ENCODE peak calls at places on chromosomes 11 and 22, in nine cellular contexts. P is transverse colon, E is H1, Z is breast epithelium, H is A549, I is stomach, Q is K562, D is IMR-90, T is heart left ventricle. K is an unnamed sample.

GRCh38 chr11:76699461-76700091 is 29.0 kb upstream of the LRRC32 start:
- DNase-seq in P (no peak), E (no peak), Z (no peak), H (no peak), I (no peak), Q (peak), D (peak), T (peak), K (no peak)

GRCh38 chr11:117478126-117478856 is 150.6 kb downstream of the CEP164 start:
- DNase-seq in P (peak), E (no peak), Z (no peak), H (no peak), I (no peak), Q (no peak), D (no peak), T (no peak), K (no peak)

GRCh38 chr11:86741489-86742435 is 58.6 kb upstream of the PRSS23 start:
- DNase-seq in P (no peak), E (no peak), Z (no peak), H (peak), I (no peak), Q (no peak), D (peak), T (no peak), K (no peak)

GRCh38 chr11:127109796-127110195 is 109.2 kb upstream of the KIRREL3 start:
- DNase-seq in P (no peak), E (no peak), Z (no peak), H (no peak), I (no peak), Q (no peak), D (no peak), T (no peak), K (no peak)

GRCh38 chr11:86743223-86744118 is 56.9 kb upstream of the PRSS23 start:
- DNase-seq in P (peak), E (no peak), Z (peak), H (peak), I (peak), Q (peak), D (peak), T (no peak), K (no peak)

GRCh38 chr11:27754035-27755017 is 54.1 kb upstream of the BDNF start:
- DNase-seq in P (no peak), E (no peak), Z (no peak), H (no peak), I (no peak), Q (no peak), D (peak), T (no peak), K (no peak)

GRCh38 chr11:105609341-105609781 is 512 bp upstream of the GRIA4 start:
- DNase-seq in P (no peak), E (no peak), Z (peak), H (no peak), I (no peak), Q (peak), D (peak), T (no peak), K (no peak)

GRCh38 chr11:93541884-93542752 is 1.1 kb downstream of the SMCO4 start:
- DNase-seq in P (peak), E (peak), Z (no peak), H (peak), I (peak), Q (peak), D (peak), T (peak), K (peak)

GRCh38 chr11:32012066-32012465 is 78.8 kb upstream of the RCN1 start:
- DNase-seq in P (no peak), E (no peak), Z (no peak), H (no peak), I (no peak), Q (no peak), D (no peak), T (no peak), K (no peak)

GRCh38 chr11:23778971-23779370 is 717.9 kb upstream of the LUZP2 start:
- DNase-seq in P (no peak), E (no peak), Z (no peak), H (no peak), I (no peak), Q (no peak), D (peak), T (no peak), K (no peak)

GRCh38 chr22:47126344-47126811 is 363.9 kb downstream of the TBC1D22A start:
- DNase-seq in P (no peak), E (no peak), Z (no peak), H (no peak), I (no peak), Q (no peak), D (no peak), T (peak), K (no peak)

GRCh38 chr11:116312560-116313340 is 460.0 kb downstream of the BUD13 start:
- DNase-seq in P (peak), E (no peak), Z (peak), H (peak), I (peak), Q (no peak), D (no peak), T (peak), K (no peak)

GRCh38 chr11:8252388-8252787 is 11.3 kb downstream of the LMO1 start:
- DNase-seq in P (no peak), E (no peak), Z (no peak), H (no peak), I (no peak), Q (no peak), D (no peak), T (no peak), K (no peak)

GRCh38 chr11:34565417-34566208 is 52.0 kb upstream of the ELF5 start:
- DNase-seq in P (no peak), E (peak), Z (no peak), H (peak), I (no peak), Q (peak), D (no peak), T (no peak), K (peak)

GRCh38 chr11:74686792-74687191 is 44.4 kb downstream of the CHRDL2 start:
- DNase-seq in P (no peak), E (no peak), Z (no peak), H (no peak), I (no peak), Q (no peak), D (peak), T (no peak), K (no peak)

GRCh38 chr22:46969491-46969890 is 207.0 kb downstream of the TBC1D22A start:
- DNase-seq in P (no peak), E (no peak), Z (no peak), H (no peak), I (no peak), Q (no peak), D (no peak), T (no peak), K (peak)

GRCh38 chr11:127733552-127733951 is 733.0 kb upstream of the KIRREL3 start:
- DNase-seq in P (no peak), E (no peak), Z (no peak), H (no peak), I (no peak), Q (no peak), D (no peak), T (no peak), K (no peak)

GRCh38 chr22:42066133-42066761 is 4.4 kb downstream of the NAGA start:
- DNase-seq in P (no peak), E (no peak), Z (no peak), H (no peak), I (no peak), Q (no peak), D (no peak), T (no peak), K (no peak)

GRCh38 chr11:112881461-112881860 is 79.8 kb upstream of the NCAM1 start:
- DNase-seq in P (peak), E (peak), Z (peak), H (peak), I (peak), Q (peak), D (no peak), T (peak), K (no peak)

GRCh38 chr22:19855504-19856409 is 1.1 kb upstream of the GNB1L start:
- DNase-seq in P (peak), E (no peak), Z (peak), H (peak), I (peak), Q (peak), D (peak), T (peak), K (no peak)

GRCh38 chr11:111309516-111309915 is 11.2 kb downstream of the POU2AF3 start:
- DNase-seq in P (no peak), E (no peak), Z (no peak), H (no peak), I (no peak), Q (no peak), D (no peak), T (no peak), K (no peak)

GRCh38 chr11:116879789-116880402 is 42.5 kb upstream of the APOA1 start:
- DNase-seq in P (no peak), E (no peak), Z (no peak), H (peak), I (no peak), Q (no peak), D (peak), T (no peak), K (peak)

GRCh38 chr22:29083576-29084566 is 11.0 kb downstream of the KREMEN1 start:
- DNase-seq in P (no peak), E (no peak), Z (no peak), H (no peak), I (no peak), Q (no peak), D (peak), T (no peak), K (no peak)

GRCh38 chr22:40220316-40221054 is 42.8 kb downstream of the TNRC6B start:
- DNase-seq in P (no peak), E (no peak), Z (peak), H (no peak), I (no peak), Q (no peak), D (no peak), T (no peak), K (no peak)

GRCh38 chr11:15585587-15586331 is 471.0 kb downstream of the INSC start:
- DNase-seq in P (no peak), E (no peak), Z (no peak), H (no peak), I (no peak), Q (no peak), D (no peak), T (no peak), K (no peak)

GRCh38 chr22:30667092-30667485 is 586 bp downstream of the DUSP18 start:
- DNase-seq in P (peak), E (no peak), Z (no peak), H (no peak), I (no peak), Q (no peak), D (no peak), T (no peak), K (no peak)

GRCh38 chr11:57539342-57539741 is 1.9 kb downstream of the SMTNL1 start:
- DNase-seq in P (no peak), E (no peak), Z (no peak), H (no peak), I (no peak), Q (no peak), D (no peak), T (no peak), K (no peak)

GRCh38 chr11:97414801-97415200 is 1025.0 kb downstream of the JRKL start:
- DNase-seq in P (no peak), E (no peak), Z (no peak), H (no peak), I (no peak), Q (no peak), D (no peak), T (no peak), K (no peak)

GRCh38 chr22:42549329-42550060 is 4.3 kb upstream of the SERHL2 start:
- DNase-seq in P (no peak), E (no peak), Z (no peak), H (no peak), I (no peak), Q (no peak), D (no peak), T (no peak), K (no peak)

GRCh38 chr11:89491141-89491690 is at the start of gene NOX4:
- DNase-seq in P (no peak), E (no peak), Z (no peak), H (no peak), I (peak), Q (no peak), D (peak), T (peak), K (no peak)

GRCh38 chr11:87141980-87142514 is 104.3 kb downstream of the TMEM135 start:
- DNase-seq in P (no peak), E (no peak), Z (no peak), H (no peak), I (no peak), Q (no peak), D (no peak), T (no peak), K (no peak)

GRCh38 chr11:130315354-130315970 is 745 bp upstream of the ZBTB44 start:
- DNase-seq in P (peak), E (no peak), Z (peak), H (no peak), I (peak), Q (peak), D (no peak), T (peak), K (peak)

GRCh38 chr11:70270877-70271634 is 566 bp downstream of the PPFIA1 start:
- DNase-seq in P (peak), E (no peak), Z (no peak), H (no peak), I (peak), Q (peak), D (peak), T (peak), K (peak)

GRCh38 chr11:13118194-13118593 is 109.1 kb downstream of the RASSF10 start:
- DNase-seq in P (no peak), E (no peak), Z (no peak), H (peak), I (no peak), Q (no peak), D (peak), T (no peak), K (no peak)

GRCh38 chr11:26947904-26948639 is 45.8 kb upstream of the FIBIN start:
- DNase-seq in P (no peak), E (no peak), Z (no peak), H (no peak), I (no peak), Q (no peak), D (peak), T (no peak), K (no peak)

DNA sequence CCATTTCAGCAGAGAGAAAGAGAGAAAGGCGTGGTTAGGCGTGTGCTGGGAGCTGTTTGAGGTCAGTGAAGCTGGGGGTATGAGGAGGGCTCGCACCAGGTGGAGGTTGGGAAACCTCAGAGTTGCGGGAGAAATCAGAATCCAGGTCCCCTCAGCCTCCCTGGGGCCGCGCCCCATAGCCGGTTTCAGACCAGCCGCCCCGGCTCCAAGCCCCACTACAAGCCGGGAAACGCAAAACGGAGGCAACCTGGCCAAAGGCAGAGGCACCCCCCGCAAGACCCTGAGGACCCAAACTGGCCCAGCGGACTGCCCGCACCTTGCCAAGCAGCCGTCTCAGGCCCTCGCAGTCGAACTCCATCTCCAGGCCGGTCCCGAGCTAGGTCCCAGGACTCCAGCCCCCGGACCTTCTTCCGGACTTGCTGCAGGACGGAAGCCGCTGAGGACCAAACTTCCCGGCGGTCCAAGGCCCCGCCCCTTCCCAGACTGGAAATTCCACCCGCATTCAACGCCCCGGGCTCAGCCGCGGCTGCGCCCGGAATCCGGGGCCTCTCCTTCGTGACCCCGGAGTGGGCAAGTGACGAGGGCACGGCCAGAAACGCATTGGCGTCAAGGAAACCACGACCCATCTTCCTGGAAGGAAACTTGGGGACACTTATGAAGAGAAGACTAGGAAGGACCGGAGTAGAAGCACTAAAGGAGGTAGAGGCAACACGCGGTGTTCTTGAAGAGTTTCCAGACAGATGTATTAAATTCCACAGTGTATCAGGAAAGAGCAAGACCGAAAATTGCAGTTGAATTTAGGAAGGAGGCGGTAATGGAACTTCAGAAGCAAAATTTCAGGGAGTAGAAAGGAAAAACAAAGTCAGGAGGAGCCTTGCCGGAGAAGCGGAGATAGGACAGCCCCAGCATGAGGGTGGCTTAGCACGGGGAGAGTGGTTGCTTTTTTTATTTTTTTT is at the start of gene UEVLD:
- DNase-seq in P (peak), E (peak), Z (peak), H (peak), I (peak), Q (peak), D (peak), T (peak), K (peak)
- TF ChIP-seq POLR2A in P (peak), E (no peak), Z (peak), H (peak), I (peak), Q (peak), D (peak), T (no peak), K (peak)

DNA sequence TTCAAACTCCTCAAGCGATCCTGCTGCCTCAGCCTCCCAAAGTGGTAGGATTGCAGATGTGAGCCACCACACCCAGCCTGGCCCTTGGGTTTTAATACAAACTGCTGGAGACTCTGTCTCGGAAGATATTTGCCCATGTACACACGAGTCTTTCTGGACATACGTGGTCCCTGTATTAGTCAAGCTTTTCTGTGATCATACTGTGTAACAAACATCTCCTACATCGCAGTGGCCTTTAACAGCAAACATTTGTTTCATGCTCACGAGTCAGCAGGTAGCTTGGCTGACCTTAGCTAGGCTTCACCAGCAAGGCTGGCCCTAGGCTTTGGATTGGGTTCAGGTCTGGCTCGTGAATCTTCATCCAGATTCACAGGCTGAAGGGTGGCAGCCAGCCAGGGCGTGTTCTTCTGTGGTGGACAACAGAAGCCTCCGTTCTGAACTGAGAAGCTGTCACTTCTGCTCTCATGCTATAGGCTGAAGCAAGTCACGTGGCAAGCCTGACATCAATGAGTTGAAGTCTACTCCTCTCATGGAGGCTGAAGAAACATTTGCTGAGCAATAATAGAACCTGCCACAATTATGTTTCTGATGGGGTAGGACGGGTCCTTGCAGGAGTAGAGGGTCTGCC is 8.8 kb downstream of the KIAA1671 start:
- DNase-seq in P (no peak), E (no peak), Z (no peak), H (no peak), I (no peak), Q (peak), D (no peak), T (no peak), K (no peak)
- TF ChIP-seq POLR2A in P (no peak), E (no peak), Z (no peak), H (no peak), I (no peak), Q (no peak), D (no peak), T (no peak), K (no peak)

GRCh38 chr11:47716692-47717091 is 1.5 kb upstream of the AGBL2 start:
- DNase-seq in P (no peak), E (no peak), Z (no peak), H (peak), I (no peak), Q (no peak), D (no peak), T (no peak), K (no peak)

GRCh38 chr11:47711816-47712215 is 3.4 kb downstream of the AGBL2 start:
- DNase-seq in P (no peak), E (no peak), Z (no peak), H (no peak), I (no peak), Q (no peak), D (no peak), T (no peak), K (no peak)

GRCh38 chr11:47714554-47715081 is 551 bp downstream of the AGBL2 start:
- DNase-seq in P (peak), E (no peak), Z (no peak), H (peak), I (no peak), Q (no peak), D (no peak), T (no peak), K (peak)

GRCh38 chr11:47711225-47711624 is 3.9 kb downstream of the AGBL2 start:
- DNase-seq in P (no peak), E (no peak), Z (no peak), H (no peak), I (no peak), Q (no peak), D (no peak), T (no peak), K (no peak)

GRCh38 chr11:47715082-47715669 is at the start of gene AGBL2:
- DNase-seq in P (peak), E (peak), Z (peak), H (peak), I (peak), Q (peak), D (peak), T (peak), K (peak)
- TF ChIP-seq POLR2A in P (peak), E (no peak), Z (peak), H (peak), I (peak), Q (peak), D (no peak), T (no peak), K (peak)

DNA sequence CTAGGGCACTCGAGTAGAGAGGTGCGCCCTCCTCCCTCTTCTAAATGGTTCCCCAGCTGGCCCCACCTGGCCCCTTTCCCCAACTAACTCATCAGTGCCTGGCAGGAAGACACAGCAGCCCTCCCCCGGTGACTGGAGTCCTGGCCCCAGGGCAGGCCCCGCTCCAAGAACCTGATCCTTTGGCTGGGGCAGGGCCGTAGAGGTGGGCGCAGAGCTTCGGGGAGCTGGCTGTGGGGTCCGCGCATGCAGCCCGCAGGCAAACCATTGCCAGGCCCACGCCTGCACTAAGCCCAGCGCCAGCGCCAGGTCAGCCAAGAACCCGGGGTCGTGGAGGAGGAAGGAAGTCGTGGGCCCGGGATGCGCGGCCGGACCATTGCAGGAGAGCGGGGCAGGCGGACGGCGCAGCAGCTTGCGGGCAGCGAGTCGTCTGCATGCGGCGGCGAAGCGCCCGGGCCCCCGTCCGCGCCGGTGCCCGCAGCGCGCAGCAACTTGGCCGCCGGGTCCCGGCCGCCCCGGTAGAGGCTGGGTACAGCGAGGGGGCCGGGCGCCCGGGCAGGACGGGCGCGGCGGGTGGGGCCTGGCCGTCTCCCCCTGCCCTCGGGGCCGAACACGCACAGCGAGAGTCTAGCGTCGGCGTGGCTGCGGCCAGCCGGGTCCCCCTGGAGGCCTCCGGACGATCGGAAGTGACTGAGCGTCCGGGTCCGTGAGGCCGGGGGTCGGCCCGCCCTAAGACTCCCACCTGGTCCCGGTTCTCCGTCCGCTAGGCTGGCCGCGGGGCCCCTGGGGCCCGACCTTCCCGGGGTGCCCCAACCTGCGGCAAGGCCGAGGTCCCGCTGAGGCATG is 951 bp upstream of the TRABD start:
- DNase-seq in P (no peak), E (no peak), Z (no peak), H (no peak), I (no peak), Q (no peak), D (no peak), T (peak), K (no peak)
- TF ChIP-seq POLR2A in P (no peak), E (no peak), Z (no peak), H (no peak), I (no peak), Q (no peak), D (no peak), T (no peak), K (no peak)

K was measured in GM12891.